ENCODE peak calls at places on chromosomes 13 and 19, in ten cellular contexts. Q is stimulated activated naive CD8-positive, alpha-beta T cell treated with anti-CD3 and anti-CD28 coated beads, Interleukin-15, Interleukin-2, amounts not matched to agents 100 U/mL and 50 U/mL, for 24 hours; A is right lobe of liver; Y is DMS79 treated with DMSO at 0.1 percent for 48 hours; S is lower lobe of right lung; I is NCI-H1930; K is DMS153; O is activated T-cell treated with anti-CD3 and anti-CD28 coated beads for 1 hour; X is CD8-positive, alpha-beta memory T cell; H is fibroblast of pulmonary artery. P is an unnamed sample.

GRCh38 chr13:45349438-45349837 is 8.5 kb upstream of the TPT1 start:
- DNase-seq in Q (no peak), A (no peak), Y (no peak), S (no peak), I (no peak), K (no peak), O (no peak), X (no peak), H (peak), P (no peak)

GRCh38 chr13:108769213-108770070 is 140.0 kb downstream of the MYO16 start:
- DNase-seq in Q (no peak), A (no peak), Y (no peak), S (no peak), I (no peak), K (no peak), O (no peak), X (no peak), H (peak), P (no peak)

GRCh38 chr19:13056052-13056660 is 46.5 kb downstream of the LYL1 start:
- DNase-seq in Q (no peak), A (no peak), Y (peak), S (peak), I (no peak), K (no peak), O (no peak), X (no peak), H (peak), P (peak)

GRCh38 chr13:100518394-100519062 is 70.1 kb downstream of the GGACT start:
- DNase-seq in Q (no peak), A (no peak), Y (no peak), S (no peak), I (no peak), K (no peak), O (no peak), X (no peak), H (no peak), P (no peak)

GRCh38 chr13:42781362-42781761 is at the start of gene FAM216B:
- DNase-seq in Q (no peak), A (no peak), Y (no peak), S (no peak), I (no peak), K (no peak), O (no peak), X (no peak), H (peak), P (no peak)

GRCh38 chr13:105642511-105642958 is 892.9 kb downstream of the EFNB2 start:
- DNase-seq in Q (no peak), A (no peak), Y (no peak), S (no peak), I (no peak), K (no peak), O (no peak), X (no peak), H (peak), P (no peak)

GRCh38 chr19:41577833-41578232 is 1.9 kb downstream of the CEACAM21 start:
- DNase-seq in Q (no peak), A (no peak), Y (no peak), S (no peak), I (no peak), K (no peak), O (no peak), X (no peak), H (no peak), P (no peak)

GRCh38 chr13:33744589-33745369 is 73.2 kb upstream of the RFC3 start:
- DNase-seq in Q (no peak), A (no peak), Y (peak), S (peak), I (no peak), K (peak), O (no peak), X (no peak), H (peak), P (no peak)

GRCh38 chr19:39263912-39264305 is 4.3 kb upstream of the IFNL2 start:
- DNase-seq in Q (no peak), A (peak), Y (no peak), S (no peak), I (no peak), K (no peak), O (no peak), X (no peak), H (no peak), P (no peak)

GRCh38 chr19:17488593-17489391 is 18.5 kb downstream of the SLC27A1 start:
- DNase-seq in Q (peak), A (peak), Y (no peak), S (peak), I (no peak), K (no peak), O (peak), X (peak), H (peak), P (no peak)

GRCh38 chr13:112059457-112060317 is 7.3 kb upstream of the SOX1 start:
- DNase-seq in Q (no peak), A (no peak), Y (no peak), S (no peak), I (no peak), K (peak), O (no peak), X (no peak), H (no peak), P (no peak)

GRCh38 chr13:110334256-110334655 is 27.2 kb downstream of the COL4A2 start:
- DNase-seq in Q (no peak), A (no peak), Y (no peak), S (no peak), I (no peak), K (no peak), O (no peak), X (no peak), H (no peak), P (no peak)

GRCh38 chr19:9856609-9857008 is 21.5 kb downstream of the PIN1 start:
- DNase-seq in Q (no peak), A (no peak), Y (no peak), S (no peak), I (no peak), K (no peak), O (no peak), X (no peak), H (no peak), P (no peak)

GRCh38 chr19:41563847-41564514 is 12.0 kb upstream of the CEACAM21 start:
- DNase-seq in Q (peak), A (no peak), Y (peak), S (no peak), I (no peak), K (peak), O (no peak), X (peak), H (no peak), P (no peak)

GRCh38 chr19:30116984-30117555 is 175.0 kb downstream of the URI1 start:
- DNase-seq in Q (no peak), A (no peak), Y (no peak), S (no peak), I (no peak), K (no peak), O (no peak), X (no peak), H (no peak), P (peak)

GRCh38 chr13:73464758-73465628 is 406.2 kb downstream of the KLF5 start:
- DNase-seq in Q (no peak), A (no peak), Y (no peak), S (no peak), I (no peak), K (no peak), O (no peak), X (no peak), H (no peak), P (no peak)

GRCh38 chr13:48320906-48321510 is 17.5 kb downstream of the RB1 start:
- DNase-seq in Q (no peak), A (no peak), Y (no peak), S (no peak), I (no peak), K (no peak), O (no peak), X (no peak), H (no peak), P (no peak)

GRCh38 chr19:49590971-49591730 is at the start of gene PRR12:
- DNase-seq in Q (peak), A (peak), Y (peak), S (peak), I (peak), K (peak), O (peak), X (peak), H (peak), P (no peak)

GRCh38 chr19:56597696-56598095 is 2.6 kb downstream of the ZNF71 start:
- DNase-seq in Q (no peak), A (no peak), Y (no peak), S (no peak), I (no peak), K (no peak), O (no peak), X (no peak), H (no peak), P (no peak)

GRCh38 chr19:1953037-1953436 is 12.1 kb downstream of the CSNK1G2 start:
- DNase-seq in Q (no peak), A (no peak), Y (no peak), S (no peak), I (no peak), K (no peak), O (no peak), X (no peak), H (no peak), P (no peak)

GRCh38 chr19:32219392-32219791 is 126.0 kb upstream of the ZNF507 start:
- DNase-seq in Q (no peak), A (no peak), Y (no peak), S (no peak), I (no peak), K (no peak), O (no peak), X (no peak), H (no peak), P (no peak)

GRCh38 chr13:50990540-50991506 is 81.2 kb downstream of the RNASEH2B start:
- DNase-seq in Q (no peak), A (no peak), Y (no peak), S (no peak), I (no peak), K (peak), O (no peak), X (no peak), H (peak), P (peak)

GRCh38 chr19:35098413-35099049 is 17.1 kb upstream of the FXYD3 start:
- DNase-seq in Q (no peak), A (peak), Y (peak), S (no peak), I (no peak), K (no peak), O (no peak), X (no peak), H (no peak), P (no peak)

GRCh38 chr19:2273356-2274184 is 8.4 kb downstream of the PEAK3 start:
- DNase-seq in Q (peak), A (peak), Y (no peak), S (peak), I (peak), K (peak), O (peak), X (peak), H (peak), P (peak)

GRCh38 chr19:9721861-9722260 is 46.7 kb downstream of the ZNF846 start:
- DNase-seq in Q (no peak), A (no peak), Y (no peak), S (no peak), I (no peak), K (no peak), O (no peak), X (no peak), H (no peak), P (no peak)

GRCh38 chr13:109160887-109161669 is 531.7 kb downstream of the MYO16 start:
- DNase-seq in Q (no peak), A (no peak), Y (no peak), S (no peak), I (no peak), K (no peak), O (no peak), X (no peak), H (no peak), P (no peak)

GRCh38 chr13:35716644-35717170 is 240.2 kb upstream of the MAB21L1 start:
- DNase-seq in Q (no peak), A (no peak), Y (no peak), S (no peak), I (no peak), K (no peak), O (no peak), X (no peak), H (no peak), P (peak)